ENCODE peak calls at places on chromosome 12, in five cellular contexts. Y is NAMALWA, L is T-cell, W is HEK293T, X is caudate nucleus. O is an unnamed sample.

GRCh38 chr12:113957627-113958026 is 8.5 kb downstream of the RBM19 start:
- DNase-seq in Y (no peak), L (no peak), X (no peak), W (no peak), O (no peak)

GRCh38 chr12:98485792-98486347 is 29.5 kb upstream of the TMPO start:
- DNase-seq in Y (no peak), X (no peak), L (no peak), W (no peak), O (peak)

GRCh38 chr12:67441736-67442346 is 172.7 kb downstream of the CAND1 start:
- DNase-seq in W (peak), Y (peak), L (peak), X (peak), O (peak)

GRCh38 chr12:107549786-107550480 is 135.7 kb upstream of the PWP1 start:
- DNase-seq in W (no peak), X (no peak), Y (no peak), L (no peak), O (no peak)

GRCh38 chr12:109130755-109131521 is 14.6 kb downstream of the ACACB start:
- DNase-seq in L (no peak), W (no peak), Y (no peak), X (no peak), O (peak)

GRCh38 chr12:131787143-131787660 is 41.0 kb upstream of the MMP17 start:
- DNase-seq in Y (no peak), X (no peak), W (no peak), L (no peak), O (no peak)

GRCh38 chr12:50142993-50143392 is 24.2 kb downstream of the CERS5 start:
- DNase-seq in L (no peak), W (no peak), X (no peak), Y (no peak), O (no peak)

GRCh38 chr12:60920841-60921495 is 1325.1 kb downstream of the SLC16A7 start:
- DNase-seq in W (no peak), X (no peak), Y (no peak), L (no peak), O (no peak)

GRCh38 chr12:104121001-104121400 is 17.0 kb downstream of the NFYB start:
- DNase-seq in L (no peak), X (no peak), W (no peak), Y (no peak), O (no peak)

GRCh38 chr12:44716681-44717080 is 159.4 kb downstream of the NELL2 start:
- DNase-seq in W (no peak), X (no peak), Y (no peak), L (no peak), O (no peak)

GRCh38 chr12:45914090-45914489 is 76.3 kb downstream of the SCAF11 start:
- DNase-seq in L (no peak), X (no peak), Y (peak), W (no peak), O (no peak)

GRCh38 chr12:78804262-78804661 is 60.3 kb upstream of the SYT1 start:
- DNase-seq in L (no peak), Y (no peak), W (no peak), X (no peak), O (no peak)

GRCh38 chr12:114011711-114012110 is 45.6 kb upstream of the RBM19 start:
- DNase-seq in W (no peak), Y (no peak), X (no peak), L (no peak), O (no peak)

GRCh38 chr12:104738371-104738710 is 219.7 kb downstream of the SLC41A2 start:
- DNase-seq in Y (no peak), L (no peak), W (no peak), X (no peak), O (no peak)

GRCh38 chr12:77847665-77848431 is 17.2 kb downstream of the NAV3 start:
- DNase-seq in L (no peak), X (no peak), Y (peak), W (no peak), O (no peak)

GRCh38 chr12:115752151-115752550 is 525.3 kb downstream of the MED13L start:
- DNase-seq in L (no peak), X (no peak), W (no peak), Y (no peak), O (no peak)

GRCh38 chr12:6341439-6342139 is at the start of gene TNFRSF1A:
- DNase-seq in X (no peak), L (peak), Y (peak), W (peak), O (peak)